ENCODE peak calls at places on chromosome 19, in four cellular contexts. One of them, this sample, is unnamed.

GRCh38 chr19:7732045-7732444 is at the start of gene CLEC4G:
- DNase-seq in fibroblast of pulmonary artery: no peak
- DNase-seq in ACHN: no peak
- DNase-seq in GM23338: no peak
- DNase-seq in this sample: peak; percentile 37

GRCh38 chr19:18775586-18776287 is 15.4 kb downstream of the COMP start:
- DNase-seq in ACHN: peak; percentile 37
- DNase-seq in fibroblast of pulmonary artery: peak; percentile 17
- DNase-seq in GM23338: no peak
- DNase-seq in this sample: peak; percentile 72

GRCh38 chr19:35015576-35016351 is 14.5 kb upstream of the SCN1B start:
- DNase-seq in GM23338: no peak
- DNase-seq in fibroblast of pulmonary artery: no peak
- DNase-seq in ACHN: no peak
- DNase-seq in this sample: no peak

GRCh38 chr19:459724-460511 is 915 bp downstream of the SHC2 start:
- DNase-seq in GM23338: peak; percentile 60
- DNase-seq in fibroblast of pulmonary artery: peak; percentile 18
- DNase-seq in ACHN: no peak
- DNase-seq in this sample: peak; percentile 45

GRCh38 chr19:29771708-29772415 is 39.9 kb upstream of the CCNE1 start:
- DNase-seq in GM23338: peak; percentile 86
- DNase-seq in fibroblast of pulmonary artery: peak; percentile 55
- DNase-seq in ACHN: peak; percentile 47
- DNase-seq in this sample: no peak

GRCh38 chr19:35213678-35214632 is 14.6 kb downstream of the FAM187B start:
- DNase-seq in GM23338: no peak
- DNase-seq in fibroblast of pulmonary artery: peak; percentile 96
- DNase-seq in ACHN: peak; percentile 59
- DNase-seq in this sample: peak; percentile 89

GRCh38 chr19:18425515-18426415 is 6.6 kb downstream of the SSBP4 start:
- DNase-seq in fibroblast of pulmonary artery: peak; percentile 65
- DNase-seq in ACHN: no peak
- DNase-seq in GM23338: peak; percentile 26
- DNase-seq in this sample: no peak

GRCh38 chr19:18912933-18913332 is 6.3 kb downstream of the COPE start:
- DNase-seq in ACHN: no peak
- DNase-seq in fibroblast of pulmonary artery: no peak
- DNase-seq in GM23338: no peak
- DNase-seq in this sample: no peak

GRCh38 chr19:41409288-41409687 is 11.7 kb downstream of the BCKDHA start:
- DNase-seq in ACHN: peak; percentile 67
- DNase-seq in fibroblast of pulmonary artery: peak; percentile 51
- DNase-seq in GM23338: no peak
- DNase-seq in this sample: peak; percentile 84

GRCh38 chr19:7862413-7862951 is 11.7 kb downstream of the PRR36 start:
- DNase-seq in GM23338: peak; percentile 97
- DNase-seq in ACHN: no peak
- DNase-seq in fibroblast of pulmonary artery: peak; percentile 46
- DNase-seq in this sample: peak; percentile 94

GRCh38 chr19:58304748-58305064 is 471 bp upstream of the ERVK3-1 start:
- DNase-seq in fibroblast of pulmonary artery: no peak
- DNase-seq in ACHN: peak; percentile 11
- DNase-seq in GM23338: peak; percentile 52
- DNase-seq in this sample: no peak

GRCh38 chr19:41821003-41821735 is 23.3 kb downstream of the LYPD4 start:
- DNase-seq in ACHN: peak; percentile 64
- DNase-seq in GM23338: peak; percentile 90
- DNase-seq in fibroblast of pulmonary artery: peak; percentile 41
- DNase-seq in this sample: peak; percentile 43

GRCh38 chr19:55341191-55342043 is 1.7 kb downstream of the KMT5C start:
- DNase-seq in ACHN: peak; percentile 61
- DNase-seq in fibroblast of pulmonary artery: peak; percentile 59
- DNase-seq in GM23338: peak; percentile 92
- DNase-seq in this sample: peak; percentile 90

GRCh38 chr19:5096536-5096935 is 127.6 kb downstream of the KDM4B start:
- DNase-seq in GM23338: no peak
- DNase-seq in ACHN: no peak
- DNase-seq in fibroblast of pulmonary artery: no peak
- DNase-seq in this sample: peak; percentile 79

GRCh38 chr19:3722443-3723109 is 14.4 kb downstream of the TJP3 start:
- DNase-seq in GM23338: peak; percentile 94
- DNase-seq in fibroblast of pulmonary artery: no peak
- DNase-seq in ACHN: no peak
- DNase-seq in this sample: peak; percentile 68

GRCh38 chr19:31262673-31263308 is 86.4 kb downstream of the TSHZ3 start:
- DNase-seq in fibroblast of pulmonary artery: peak; percentile 21
- DNase-seq in ACHN: no peak
- DNase-seq in GM23338: no peak
- DNase-seq in this sample: no peak

GRCh38 chr19:34269968-34270621 is 15.7 kb downstream of the GARRE1 start:
- DNase-seq in fibroblast of pulmonary artery: peak; percentile 92
- DNase-seq in GM23338: peak; percentile 69
- DNase-seq in ACHN: peak; percentile 17
- DNase-seq in this sample: peak; percentile 68

GRCh38 chr19:40682431-40682964 is 8.0 kb downstream of the NUMBL start:
- DNase-seq in GM23338: no peak
- DNase-seq in ACHN: no peak
- DNase-seq in fibroblast of pulmonary artery: no peak
- DNase-seq in this sample: no peak